ENCODE peak calls at places on chromosomes 7 and 10, in eight cellular contexts. W is mucosa of descending colon; D is upper lobe of left lung; A is left ventricle myocardium inferior; F is CD8-positive, alpha-beta T cell; Z is lower lobe of right lung; K is kidney; G is uterus. O is an unnamed sample.

GRCh38 chr10:129949411-129950335 is 14.4 kb downstream of the EBF3 start:
- DNase-seq in W (no peak), Z (no peak), A (peak; percentile 83), D (no peak), F (no peak), K (peak; percentile 82), G (peak; percentile 19), O (no peak)

GRCh38 chr10:17836917-17837316 is 27.8 kb downstream of the MRC1 start:
- DNase-seq in Z (no peak), A (peak; percentile 18), F (no peak), D (peak; percentile 62), G (peak; percentile 18), K (no peak), W (peak; percentile 60), O (peak; percentile 43)

GRCh38 chr7:148886844-148887243 is 2.8 kb upstream of the EZH2 start:
- DNase-seq in D (no peak), W (no peak), K (no peak), A (no peak), G (no peak), F (no peak), Z (no peak), O (no peak)

GRCh38 chr7:37352974-37353948 is 95.4 kb downstream of the ELMO1 start:
- DNase-seq in K (no peak), A (no peak), W (peak; percentile 44), D (peak; percentile 50), F (peak; percentile 54), Z (no peak), G (no peak), O (peak; percentile 29)

GRCh38 chr7:47342646-47343045 is 239.3 kb downstream of the TNS3 start:
- DNase-seq in W (no peak), A (no peak), Z (no peak), D (peak; percentile 17), K (no peak), F (no peak), G (no peak), O (no peak)

GRCh38 chr10:127916826-127917225 is 9.9 kb downstream of the PTPRE start:
- DNase-seq in W (no peak), Z (no peak), F (no peak), K (no peak), D (no peak), A (no peak), G (no peak), O (no peak)

GRCh38 chr10:130964771-130965170 is 346.8 kb downstream of the TCERG1L start:
- DNase-seq in G (no peak), F (no peak), A (no peak), D (no peak), Z (no peak), W (no peak), K (no peak), O (no peak)

GRCh38 chr7:83469491-83469890 is 179.4 kb downstream of the SEMA3E start:
- DNase-seq in G (no peak), K (no peak), A (no peak), W (no peak), Z (no peak), D (no peak), F (no peak), O (no peak)

GRCh38 chr7:84291756-84292155 is 97.2 kb upstream of the SEMA3A start:
- DNase-seq in D (no peak), G (no peak), F (no peak), Z (no peak), W (no peak), K (no peak), A (no peak), O (no peak)

GRCh38 chr10:10824611-10825148 is 193.0 kb upstream of the CELF2 start:
- DNase-seq in F (no peak), Z (no peak), D (no peak), K (no peak), W (no peak), A (no peak), G (peak; percentile 71), O (no peak)

GRCh38 chr10:131579251-131580071 is 267.9 kb upstream of the TCERG1L start:
- DNase-seq in D (peak; percentile 15), K (no peak), A (no peak), F (no peak), W (no peak), G (no peak), Z (no peak), O (peak; percentile 8)

GRCh38 chr10:73769396-73769795 is 12.5 kb upstream of the CHCHD1 start:
- DNase-seq in G (no peak), D (no peak), F (no peak), A (no peak), K (no peak), Z (no peak), W (no peak), O (no peak)

GRCh38 chr7:130990178-130990832 is 256.3 kb upstream of the KLF14 start:
- DNase-seq in D (peak; percentile 75), K (no peak), F (no peak), G (no peak), W (peak; percentile 73), Z (peak; percentile 71), A (no peak), O (peak; percentile 87)

GRCh38 chr7:128387663-128388485 is 21.9 kb downstream of the IMPDH1 start:
- DNase-seq in W (peak; percentile 77), A (peak; percentile 84), F (peak; percentile 49), D (peak; percentile 71), K (peak; percentile 91), G (peak; percentile 73), Z (peak; percentile 78), O (peak; percentile 73)

GRCh38 chr10:80144302-80145131 is 12.0 kb downstream of the PLAC9 start:
- DNase-seq in W (peak; percentile 81), K (peak; percentile 86), Z (no peak), A (no peak), F (no peak), D (peak; percentile 37), G (no peak), O (peak; percentile 72)

DNA sequence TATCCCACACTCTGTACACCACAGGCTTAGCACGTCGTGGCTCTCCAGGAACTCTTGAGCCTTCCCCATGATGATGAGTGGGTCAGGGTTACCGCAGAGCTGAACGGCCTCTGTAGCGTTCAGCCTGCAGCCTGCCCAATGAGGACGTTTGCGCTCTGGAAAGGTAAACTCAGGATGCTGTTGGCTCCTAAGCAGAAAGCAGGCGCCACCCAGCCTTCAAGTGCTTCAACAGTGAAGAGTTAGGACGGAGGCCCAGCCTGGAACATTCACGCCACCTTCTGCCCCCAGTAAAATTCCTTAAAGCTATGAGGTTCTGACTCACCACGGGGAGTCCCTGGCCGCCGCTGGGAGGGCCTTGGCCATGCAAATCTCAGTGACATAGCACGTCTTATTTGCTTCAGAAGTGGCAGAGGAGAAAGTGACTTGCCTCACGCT is 161.5 kb upstream of the SH2B2 start:
- DNase-seq in Z (peak; percentile 90), D (peak; percentile 93), A (peak; percentile 52), K (peak; percentile 92), F (no peak), W (no peak), G (peak; percentile 82), O (no peak)
- TF ChIP-seq CTCF in Z (no peak), D (peak; percentile 14), A (no peak), K (no peak), F (no peak), W (no peak), G (peak; percentile 27), O (no peak)

GRCh38 chr7:44046321-44047061 is 2.0 kb downstream of the DBNL start:
- DNase-seq in F (no peak), W (no peak), D (peak; percentile 59), G (peak; percentile 6), Z (no peak), A (peak; percentile 11), K (no peak), O (no peak)
- H3K4me3 ChIP-seq in F (peak overlapping the region; percentile 35), W (no peak overlapping the region), D (no peak overlapping the region), G (no peak overlapping the region), Z (peak overlapping the region; percentile 100), A (peak overlapping the region; percentile 85), K (no peak overlapping the region), O (no peak overlapping the region)

DNA sequence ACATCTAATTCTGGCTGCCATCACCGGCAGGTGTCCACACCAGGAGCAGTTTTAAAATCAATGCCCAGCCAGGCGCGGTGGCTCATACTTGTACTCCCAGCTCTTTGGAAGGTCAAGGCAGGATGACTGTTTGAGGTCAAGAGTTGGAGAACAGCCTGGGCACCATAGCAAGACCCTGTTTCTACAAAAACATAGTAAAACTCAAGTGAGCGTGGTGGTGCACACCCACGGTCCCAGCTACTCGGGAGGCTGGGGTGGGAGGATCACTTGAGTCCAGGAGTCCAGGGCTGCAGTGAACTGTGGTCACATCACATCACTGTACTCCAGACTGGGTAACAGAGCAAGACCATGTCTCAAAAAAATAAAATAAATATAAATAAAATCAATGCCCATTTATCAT is 193.1 kb downstream of the FAM107B start:
- DNase-seq in A (no peak), F (no peak), Z (no peak), W (no peak), D (no peak), K (no peak), G (no peak), O (no peak)
- H3K9me3 ChIP-seq in A (no peaks in the 10 kb centered on the region), F (no peaks in the 10 kb centered on the region), Z (no peaks in the 10 kb centered on the region), W (no peaks in the 10 kb centered on the region), D (no peaks in the 10 kb centered on the region), K (no peaks in the 10 kb centered on the region), G (no peaks in the 10 kb centered on the region), O (no peaks in the 10 kb centered on the region)

GRCh38 chr7:122352454-122352853 is 47.9 kb upstream of the FEZF1 start:
- DNase-seq in K (no peak), G (no peak), Z (no peak), A (no peak), F (no peak), W (no peak), D (no peak), O (no peak)

GRCh38 chr7:122354656-122355055 is 50.1 kb upstream of the FEZF1 start:
- DNase-seq in F (no peak), A (no peak), K (no peak), G (no peak), D (no peak), W (no peak), Z (no peak), O (no peak)

DNA sequence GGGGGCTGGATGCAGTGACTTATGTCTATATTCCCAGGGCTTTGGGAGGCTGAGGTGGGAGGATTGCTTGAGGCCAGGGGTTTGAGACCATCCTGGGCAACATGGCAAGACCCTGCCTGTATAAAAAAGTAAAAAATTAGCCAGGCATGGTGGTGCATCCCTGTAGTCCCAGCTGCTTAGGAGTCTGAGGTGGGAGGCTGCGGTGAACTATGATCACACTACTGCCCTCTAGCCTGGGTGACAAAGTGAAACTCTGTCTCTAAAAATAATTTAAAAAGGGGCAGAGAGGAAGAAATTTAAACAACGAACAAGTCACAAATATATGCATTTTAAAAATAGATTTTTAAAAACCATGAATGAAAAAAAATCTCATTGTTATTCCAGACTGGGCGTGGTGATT is 46.2 kb upstream of the FEZF1 start:
- DNase-seq in K (no peak), Z (no peak), W (no peak), D (no peak), A (no peak), F (no peak), G (no peak), O (no peak)
- TF ChIP-seq CTCF in K (no peak), Z (no peak), W (no peak), D (no peak), A (no peak), F (no peak), G (no peak), O (no peak)

O was measured in colonic mucosa.